ENCODE peak calls at places on chromosomes 6 and 20, in five cellular contexts. B is effector memory CD4-positive, alpha-beta T cell; K is CD4-positive, CD25-positive, alpha-beta regulatory T cell; C is PC-9; Z is mammary epithelial cell. N is an unnamed sample.

GRCh38 chr20:44810391-44811149 is at the start of gene RIMS4:
- DNase-seq in B (no peak), C (no peak), Z (no peak), K (no peak), N (no peak)

GRCh38 chr6:89281779-89282246 is 33.3 kb downstream of the GABRR2 start:
- DNase-seq in Z (peak), K (peak), B (peak), C (no peak), N (no peak)

GRCh38 chr20:46307139-46307998 is 929 bp downstream of the CDH22 start:
- DNase-seq in K (peak), C (peak), Z (peak), B (peak), N (no peak)

GRCh38 chr6:854405-855073 is 161.6 kb upstream of the EXOC2 start:
- DNase-seq in K (no peak), C (no peak), B (no peak), Z (no peak), N (no peak)

GRCh38 chr6:19356692-19357091 is 480.5 kb upstream of the ID4 start:
- DNase-seq in C (no peak), B (no peak), Z (peak), K (no peak), N (no peak)

GRCh38 chr20:17129089-17129488 is 97.8 kb upstream of the PCSK2 start:
- DNase-seq in K (no peak), B (no peak), C (no peak), Z (no peak), N (no peak)

GRCh38 chr20:48157970-48158369 is 372.7 kb upstream of the SULF2 start:
- DNase-seq in B (no peak), K (no peak), C (peak), Z (peak), N (no peak)

GRCh38 chr6:36463686-36464085 is 20.9 kb downstream of the KCTD20 start:
- DNase-seq in K (no peak), B (no peak), C (no peak), Z (no peak), N (no peak)

GRCh38 chr6:14283600-14284235 is 166.1 kb downstream of the CD83 start:
- DNase-seq in Z (no peak), B (no peak), C (no peak), K (no peak), N (no peak)

GRCh38 chr6:30175765-30176164 is 12.4 kb downstream of the TRIM15 start:
- DNase-seq in Z (no peak), C (no peak), B (no peak), K (no peak), N (no peak)

GRCh38 chr6:40923326-40923725 is 115.7 kb downstream of the UNC5CL start:
- DNase-seq in K (no peak), Z (no peak), B (no peak), C (no peak), N (no peak)

GRCh38 chr6:40924832-40925231 is 114.2 kb downstream of the UNC5CL start:
- DNase-seq in B (no peak), K (no peak), C (no peak), Z (no peak), N (no peak)

GRCh38 chr6:40923860-40924259 is 115.2 kb downstream of the UNC5CL start:
- DNase-seq in Z (no peak), K (no peak), C (no peak), B (no peak), N (no peak)

GRCh38 chr6:40918035-40918651 is 120.9 kb downstream of the UNC5CL start:
- DNase-seq in K (no peak), B (no peak), Z (no peak), C (no peak), N (no peak)

GRCh38 chr6:40922281-40922680 is 116.7 kb downstream of the UNC5CL start:
- DNase-seq in Z (peak), C (no peak), K (no peak), B (no peak), N (no peak)
- H3K27ac ChIP-seq in Z (no peak), C (no peak), K (no peak), B (no peak), N (no peak)

DNA sequence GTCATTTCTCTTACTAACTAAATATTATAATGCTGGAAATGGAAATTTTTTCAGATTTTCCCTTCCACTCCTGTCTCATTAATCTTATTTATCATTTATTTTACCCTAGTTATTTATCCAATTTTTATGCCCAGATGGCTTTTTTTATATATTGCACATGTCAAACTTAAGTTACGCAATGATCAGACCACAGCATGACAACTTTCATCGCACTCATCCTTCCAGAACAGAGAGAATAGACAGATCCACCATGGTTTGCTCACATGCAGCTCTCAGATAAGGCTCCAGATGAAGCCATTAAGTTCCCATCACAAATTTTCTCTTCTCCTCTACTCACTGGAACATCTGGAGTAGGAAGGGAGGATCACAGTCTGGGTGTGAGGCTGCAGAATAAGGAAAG is 48.7 kb downstream of the MAP7 start:
- DNase-seq in K (no peak), B (no peak), C (no peak), Z (no peak), N (no peak)
- H3K27ac ChIP-seq in K (no peak), B (no peak), C (no peak), Z (no peak), N (no peak)

DNA sequence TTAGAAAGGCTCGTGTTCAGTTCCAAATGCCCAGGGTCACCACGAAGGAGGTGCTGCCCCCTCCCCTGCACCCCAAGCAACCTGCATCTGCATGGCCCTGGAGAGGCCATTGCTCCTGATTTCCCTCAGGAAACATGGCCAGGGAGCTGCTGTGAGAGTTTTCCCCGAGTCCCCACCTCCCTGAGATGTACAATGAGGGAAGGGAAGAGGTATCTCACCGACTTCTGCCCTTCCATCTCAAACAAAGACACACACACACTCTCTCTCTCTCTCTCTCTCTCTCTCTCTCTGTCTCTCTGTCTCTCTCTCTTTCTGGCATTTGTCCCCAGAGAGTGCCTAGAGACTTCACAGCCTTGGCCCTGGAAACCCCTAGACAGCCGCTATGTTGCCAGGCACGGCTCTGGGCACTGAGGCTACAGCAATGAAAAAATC is 120.4 kb downstream of the MRPL14 start:
- DNase-seq in B (no peak), C (no peak), Z (no peak), K (no peak), N (no peak)
- H3K27ac ChIP-seq in B (no peak), C (no peak), Z (no peak), K (no peak), N (no peak)

GRCh38 chr6:137696765-137697164 is 170.3 kb upstream of the TNFAIP3 start:
- DNase-seq in Z (no peak), C (no peak), B (no peak), K (no peak), N (no peak)
- H3K27ac ChIP-seq in Z (no peak), C (peak), B (no peak), K (no peak), N (no peak)

GRCh38 chr20:10642859-10643559 is 30.8 kb downstream of the JAG1 start:
- DNase-seq in Z (no peak), K (no peak), B (no peak), C (no peak), N (no peak)

GRCh38 chr20:10643560-10643873 is 30.3 kb downstream of the JAG1 start:
- DNase-seq in B (no peak), Z (no peak), C (no peak), K (no peak), N (no peak)

GRCh38 chr20:10645205-10645570 is 28.6 kb downstream of the JAG1 start:
- DNase-seq in B (no peak), K (no peak), Z (no peak), C (no peak), N (no peak)

GRCh38 chr20:10646006-10646405 is 27.8 kb downstream of the JAG1 start:
- DNase-seq in C (no peak), Z (no peak), B (no peak), K (no peak), N (no peak)

GRCh38 chr20:10644458-10645204 is 29.2 kb downstream of the JAG1 start:
- DNase-seq in C (no peak), B (no peak), Z (no peak), K (no peak), N (no peak)
- H3K27ac ChIP-seq in C (no peak), B (no peak), Z (no peak), K (no peak), N (peak)

GRCh38 chr6:50712291-50712690 is 1.0 kb upstream of the TFAP2D start:
- DNase-seq in K (no peak), Z (no peak), C (no peak), B (no peak), N (no peak)
- H3K27ac ChIP-seq in K (no peak), Z (no peak), C (no peak), B (no peak), N (no peak)

GRCh38 chr20:25206063-25206403 is 10.5 kb downstream of the ENTPD6 start:
- DNase-seq in K (no peak), Z (no peak), B (no peak), C (no peak), N (no peak)
- H3K27ac ChIP-seq in K (no peak), Z (no peak), B (no peak), C (no peak), N (no peak)

GRCh38 chr6:10529231-10529801 is 8.2 kb downstream of the GCNT2 start:
- DNase-seq in K (peak), C (peak), B (no peak), Z (no peak), N (no peak)

GRCh38 chr6:10521104-10521808 is at the start of gene GCNT2:
- DNase-seq in C (peak), B (no peak), Z (no peak), K (no peak), N (peak)

GRCh38 chr6:10522929-10523573 is 1.9 kb downstream of the GCNT2 start:
- DNase-seq in B (no peak), C (no peak), K (no peak), Z (no peak), N (no peak)

GRCh38 chr6:10528170-10528981 is 7.2 kb downstream of the GCNT2 start:
- DNase-seq in K (peak), C (peak), B (no peak), Z (no peak), N (no peak)

GRCh38 chr6:10526156-10526555 is 5.0 kb downstream of the GCNT2 start:
- DNase-seq in B (no peak), C (no peak), K (no peak), Z (no peak), N (no peak)
- H3K27ac ChIP-seq in B (no peak), C (no peak), K (no peak), Z (no peak), N (peak)